ENCODE peak calls at places on chromosomes 1 and 21, in four cellular contexts. Y is OCI-LY7, X is pancreas, R is stomach. T is an unnamed sample.
A peak's percentile ranks its signal among the peaks of the same experiment; 100 is the strongest.

GRCh38 chr1:243397613-243398321 is 141.9 kb downstream of the SDCCAG8 start:
- DNase-seq in Y (no peak), X (no peak), R (no peak), T (no peak)

GRCh38 chr21:35401476-35401875 is 352.4 kb upstream of the RUNX1 start:
- DNase-seq in Y (no peak), X (no peak), R (no peak), T (no peak)

GRCh38 chr21:45410151-45410864 is 5.3 kb downstream of the COL18A1 start:
- DNase-seq in Y (no peak), X (peak; percentile 50), R (no peak), T (no peak)

GRCh38 chr1:11273595-11274234 is 717 bp downstream of the UBIAD1 start:
- DNase-seq in Y (peak; percentile 30), X (no peak), R (no peak), T (no peak)

GRCh38 chr1:91091812-91092211 is 70.0 kb upstream of the ZNF644 start:
- DNase-seq in Y (no peak), X (no peak), R (peak; percentile 25), T (no peak)

GRCh38 chr1:15940110-15941043 is 35.5 kb downstream of the ZBTB17 start:
- DNase-seq in Y (no peak), X (no peak), R (peak; percentile 9), T (no peak)

GRCh38 chr1:43285269-43285986 is at the start of gene C1orf210:
- DNase-seq in Y (no peak), X (peak; percentile 93), R (peak; percentile 94), T (no peak)

GRCh38 chr1:32470431-32470830 is 5.6 kb downstream of the ZBTB8B start:
- DNase-seq in Y (no peak), X (no peak), R (no peak), T (no peak)

GRCh38 chr1:180922637-180923023 is 9.9 kb downstream of the KIAA1614 start:
- DNase-seq in Y (no peak), X (no peak), R (no peak), T (no peak)

GRCh38 chr1:80054129-80054528 is 1047.6 kb upstream of the ADGRL4 start:
- DNase-seq in Y (no peak), X (no peak), R (no peak), T (no peak)

GRCh38 chr1:113871597-113872113 is at the start of gene PTPN22:
- DNase-seq in Y (peak; percentile 91), X (no peak), R (peak; percentile 50), T (no peak)

GRCh38 chr1:165235777-165236285 is 120.7 kb downstream of the LMX1A start:
- DNase-seq in Y (no peak), X (peak; percentile 67), R (no peak), T (no peak)

GRCh38 chr21:36976882-36977651 is 10.6 kb upstream of the HLCS start:
- DNase-seq in Y (peak; percentile 87), X (no peak), R (no peak), T (peak; percentile 46)

GRCh38 chr1:199405634-199406196 is 621.8 kb upstream of the NR5A2 start:
- DNase-seq in Y (no peak), X (no peak), R (no peak), T (no peak)

GRCh38 chr1:109740615-109741373 is at the start of gene GSTM3:
- DNase-seq in Y (no peak), X (no peak), R (no peak), T (no peak)

GRCh38 chr1:53328490-53329182 is 766 bp upstream of the LRP8 start:
- DNase-seq in Y (peak; percentile 62), X (peak; percentile 51), R (no peak), T (peak; percentile 14)

GRCh38 chr1:183567584-183567983 is 22.7 kb downstream of the NCF2 start:
- DNase-seq in Y (peak; percentile 21), X (peak; percentile 66), R (peak; percentile 59), T (no peak)

GRCh38 chr1:116415699-116416533 is 42.9 kb downstream of the ATP1A1 start:
- DNase-seq in Y (no peak), X (no peak), R (no peak), T (no peak)

GRCh38 chr1:241767737-241768136 is 80.3 kb upstream of the EXO1 start:
- DNase-seq in Y (no peak), X (no peak), R (no peak), T (no peak)

GRCh38 chr1:92315766-92316413 is 17.0 kb downstream of the RPAP2 start:
- DNase-seq in Y (no peak), X (no peak), R (no peak), T (no peak)

GRCh38 chr21:41760411-41760810 is 6.4 kb downstream of the RIPK4 start:
- DNase-seq in Y (no peak), X (peak; percentile 51), R (no peak), T (no peak)

GRCh38 chr1:89844236-89844807 is 23.5 kb downstream of the LRRC8D start:
- DNase-seq in Y (peak; percentile 26), X (no peak), R (no peak), T (no peak)

GRCh38 chr1:199422206-199422605 is 605.3 kb upstream of the NR5A2 start:
- DNase-seq in Y (no peak), X (no peak), R (peak; percentile 28), T (no peak)

GRCh38 chr21:15667010-15667409 is 62.8 kb upstream of the USP25 start:
- DNase-seq in Y (no peak), X (no peak), R (no peak), T (no peak)

GRCh38 chr1:182251561-182251960 is 140.0 kb downstream of the GLUL start:
- DNase-seq in Y (no peak), X (no peak), R (no peak), T (no peak)

GRCh38 chr1:169890761-169891538 is 2.7 kb downstream of the SCYL3 start:
- DNase-seq in Y (peak; percentile 10), X (no peak), R (peak; percentile 43), T (no peak)

GRCh38 chr1:95888877-95889799 is 655.1 kb downstream of the RWDD3 start:
- DNase-seq in Y (no peak), X (no peak), R (no peak), T (no peak)

GRCh38 chr1:159851386-159851785 is 11.1 kb downstream of the VSIG8 start:
- DNase-seq in Y (peak; percentile 4), X (no peak), R (no peak), T (no peak)

GRCh38 chr1:34681481-34682451 is 73.1 kb upstream of the GJB5 start:
- DNase-seq in Y (peak; percentile 47), X (no peak), R (peak; percentile 32), T (no peak)

GRCh38 chr1:192070213-192070612 is 88.0 kb upstream of the RGS18 start:
- DNase-seq in Y (no peak), X (no peak), R (no peak), T (no peak)

GRCh38 chr1:227942716-227943261 is 4.9 kb downstream of the WNT9A start:
- DNase-seq in Y (no peak), X (peak; percentile 50), R (peak; percentile 23), T (no peak)

GRCh38 chr1:145846191-145846590 is 761 bp downstream of the NUDT17 start:
- DNase-seq in Y (peak; percentile 59), X (no peak), R (no peak), T (no peak)

GRCh38 chr1:86938450-86938849 is 24.0 kb downstream of the HS2ST1 start:
- DNase-seq in Y (no peak), X (no peak), R (no peak), T (no peak)

GRCh38 chr1:86938855-86939254 is 24.4 kb downstream of the HS2ST1 start:
- DNase-seq in Y (no peak), X (no peak), R (no peak), T (no peak)

GRCh38 chr1:86942034-86942433 is 27.6 kb downstream of the HS2ST1 start:
- DNase-seq in Y (no peak), X (no peak), R (no peak), T (no peak)

GRCh38 chr1:86940599-86940998 is 26.2 kb downstream of the HS2ST1 start:
- DNase-seq in Y (no peak), X (no peak), R (no peak), T (no peak)

DNA sequence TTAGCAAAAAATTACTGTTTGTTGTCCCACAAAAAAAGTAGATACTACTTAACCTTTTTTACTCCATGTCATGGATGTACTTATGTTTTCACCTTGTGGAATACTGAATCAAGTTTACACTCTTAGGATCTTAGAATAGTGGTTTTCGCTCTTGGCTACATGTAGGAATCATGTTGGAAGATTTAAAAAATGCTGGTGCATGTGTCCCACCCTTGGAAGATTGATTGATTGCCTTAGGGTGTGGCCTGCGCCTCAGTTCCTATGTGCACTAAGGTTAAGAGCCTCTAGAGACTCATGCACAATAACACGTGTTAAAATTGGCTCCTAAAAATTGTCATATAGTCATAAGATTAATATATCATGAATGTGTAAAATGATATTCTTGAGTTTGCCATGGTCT is 25.0 kb downstream of the HS2ST1 start:
- DNase-seq in Y (no peak), X (no peak), R (no peak), T (no peak)
- H3K4me1 ChIP-seq in Y (peaks cover 14% of the 10 kb centered on the region), X (peaks cover 3% of the 10 kb centered on the region), R (peaks cover 22% of the 10 kb centered on the region), T (no peaks in the 10 kb centered on the region)

GRCh38 chr1:3975903-3976630 is 76.0 kb upstream of the C1orf174 start:
- DNase-seq in Y (no peak), X (no peak), R (no peak), T (no peak)
- TF ChIP-seq CTCF in Y (no peak), X (no peak), R (no peak), T (no peak)

DNA sequence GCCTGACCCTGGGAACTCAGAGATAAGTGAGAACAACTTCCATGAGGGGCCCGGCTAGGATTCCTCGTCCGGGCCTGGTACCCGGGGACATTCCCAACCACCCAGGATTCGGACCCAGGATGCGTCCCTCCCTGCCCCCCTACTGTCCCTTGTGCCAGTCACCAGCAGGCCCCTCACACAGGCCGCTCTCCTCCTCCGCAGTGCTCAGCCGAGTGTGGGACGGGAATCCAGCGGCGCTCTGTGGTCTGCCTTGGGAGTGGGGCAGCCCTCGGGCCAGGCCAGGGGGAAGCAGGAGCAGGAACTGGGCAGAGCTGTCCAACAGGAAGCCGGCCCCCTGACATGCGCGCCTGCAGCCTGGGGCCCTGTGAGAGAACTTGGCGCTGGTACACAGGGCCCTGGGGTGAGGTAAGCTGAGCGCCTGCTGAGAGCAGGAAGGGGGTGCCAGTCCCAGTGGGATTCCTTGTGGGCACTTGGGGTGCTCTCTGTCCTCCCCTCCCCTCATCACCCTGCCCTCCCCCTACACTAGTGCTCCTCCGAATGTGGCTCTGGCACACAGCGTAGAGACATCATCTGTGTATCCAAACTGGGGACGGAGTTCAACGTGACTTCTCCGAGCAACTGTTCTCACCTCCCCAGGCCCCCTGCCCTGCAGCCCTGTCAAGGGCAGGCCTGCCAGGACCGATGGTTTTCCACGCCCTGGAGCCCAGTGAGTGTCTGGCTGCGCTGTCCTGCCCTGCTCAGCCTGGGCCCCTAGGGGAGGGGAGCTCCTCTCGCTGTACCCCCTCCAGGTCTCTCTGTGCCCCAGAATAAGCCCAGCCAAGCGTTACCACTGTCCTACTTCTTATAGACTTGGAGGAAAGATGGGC is 9.8 kb downstream of the ADAMTSL4 start:
- DNase-seq in Y (no peak), X (peak; percentile 74), R (no peak), T (peak; percentile 70)
- H3K4me1 ChIP-seq in Y (peaks cover 42% of the 10 kb centered on the region), X (peaks cover 30% of the 10 kb centered on the region), R (peaks cover 79% of the 10 kb centered on the region), T (peaks cover 30% of the 10 kb centered on the region)

DNA sequence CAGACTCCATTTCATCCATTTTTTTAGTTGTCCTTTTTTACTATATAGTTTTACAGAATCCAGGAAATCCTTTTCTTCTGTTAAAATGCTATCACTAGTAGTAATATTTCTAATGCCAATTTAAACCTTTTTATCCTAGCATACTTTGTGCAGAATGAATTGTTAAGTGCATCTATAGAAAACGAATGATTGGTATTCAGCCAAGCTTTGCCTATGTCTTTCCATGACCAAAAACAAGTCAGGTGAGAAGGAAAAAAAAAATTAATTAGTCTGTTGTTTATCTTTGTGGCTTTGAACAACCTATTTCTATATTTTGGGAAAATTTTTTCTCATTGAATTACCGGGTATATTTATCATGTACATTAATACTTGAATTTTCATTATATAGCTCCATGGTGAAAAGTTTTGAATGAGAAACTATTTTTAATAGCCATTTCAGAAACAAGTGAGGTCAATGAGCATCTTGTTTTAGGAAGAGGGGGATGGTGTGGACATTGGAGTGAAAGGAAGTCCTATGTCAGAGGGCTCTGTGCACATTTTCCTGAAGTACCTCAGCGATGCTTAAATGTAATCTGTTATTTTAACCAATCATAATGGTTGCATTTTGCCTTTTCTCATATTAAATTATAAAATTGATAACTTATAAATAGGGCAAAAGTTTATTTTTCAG is 73.9 kb upstream of the S1PR1 start:
- DNase-seq in Y (no peak), X (no peak), R (no peak), T (no peak)
- TF ChIP-seq CTCF in Y (no peak), X (no peak), R (no peak), T (no peak)

T was measured in uterus.